ENCODE peak calls at places on chromosome 4, in nine cellular contexts. Q is KBM-7; A is K562; G is COR-L47; P is effector CD4-positive, alpha-beta T cell; S is NCI-H1417; M is M059J; F is upper lobe of left lung; V is NCI-H510A treated with DMSO at 0.1 percent for 48 hours. J is an unnamed sample.

GRCh38 chr4:37981425-37981824 is 21.2 kb downstream of the PTTG2 start:
- DNase-seq in P (no peak), M (peak; percentile 37), S (no peak), V (no peak), F (no peak), G (no peak), Q (no peak), A (no peak), J (no peak)

GRCh38 chr4:73103799-73104503 is 34.4 kb upstream of the COX18 start:
- DNase-seq in Q (peak; percentile 8), S (no peak), F (no peak), M (peak; percentile 4), G (no peak), P (no peak), A (peak; percentile 78), V (no peak), J (no peak)

GRCh38 chr4:40546506-40546905 is 83.2 kb downstream of the RBM47 start:
- DNase-seq in P (no peak), Q (no peak), F (no peak), V (no peak), A (no peak), G (no peak), M (no peak), S (no peak), J (peak; percentile 45)

GRCh38 chr4:158538176-158538575 is 16.5 kb downstream of the RXFP1 start:
- DNase-seq in M (peak; percentile 85), F (no peak), P (no peak), A (no peak), Q (peak; percentile 36), V (no peak), S (no peak), G (no peak), J (no peak)

GRCh38 chr4:6380746-6381411 is 91.5 kb downstream of the PPP2R2C start:
- DNase-seq in P (no peak), S (no peak), Q (no peak), M (no peak), F (peak; percentile 56), A (no peak), V (no peak), G (no peak), J (no peak)

GRCh38 chr4:151195801-151196200 is 81.2 kb upstream of the PRSS48 start:
- DNase-seq in G (no peak), F (no peak), M (peak; percentile 15), V (no peak), Q (no peak), S (no peak), A (no peak), P (no peak), J (no peak)

GRCh38 chr4:60588556-60588955 is 611.6 kb upstream of the ADGRL3 start:
- DNase-seq in Q (no peak), M (no peak), A (no peak), G (no peak), P (no peak), F (no peak), S (no peak), V (no peak), J (no peak)

GRCh38 chr4:55444822-55445221 is 49.1 kb downstream of the TMEM165 start:
- DNase-seq in Q (peak; percentile 12), S (peak; percentile 2), V (no peak), F (no peak), P (no peak), G (peak; percentile 13), A (peak; percentile 22), M (peak; percentile 46), J (no peak)

GRCh38 chr4:143882892-143883291 is 22.5 kb downstream of the GYPE start:
- DNase-seq in M (no peak), Q (peak; percentile 4), A (no peak), G (no peak), S (no peak), P (no peak), V (no peak), F (no peak), J (no peak)

GRCh38 chr4:153534792-153535629 is 68.9 kb downstream of the TMEM131L start:
- DNase-seq in V (no peak), Q (no peak), P (no peak), S (no peak), F (no peak), M (no peak), G (no peak), A (no peak), J (no peak)

GRCh38 chr4:5712931-5713330 is 1.9 kb downstream of the EVC start:
- DNase-seq in P (no peak), A (no peak), M (no peak), S (no peak), Q (no peak), G (no peak), V (no peak), F (no peak), J (no peak)

GRCh38 chr4:18155062-18156041 is 133.8 kb upstream of the LCORL start:
- DNase-seq in P (no peak), Q (no peak), F (no peak), G (peak; percentile 27), V (no peak), A (no peak), M (no peak), S (no peak), J (no peak)

GRCh38 chr4:163382178-163382869 is 38.6 kb downstream of the NPY5R start:
- DNase-seq in A (no peak), M (no peak), V (no peak), Q (no peak), F (no peak), S (no peak), G (no peak), P (no peak), J (no peak)

GRCh38 chr4:140300271-140300970 is 73.0 kb upstream of the SCOC start:
- DNase-seq in A (no peak), S (peak; percentile 50), G (no peak), M (peak; percentile 89), Q (no peak), V (no peak), F (no peak), P (no peak), J (peak; percentile 54)

GRCh38 chr4:102598102-102598758 is 97.1 kb downstream of the NFKB1 start:
- DNase-seq in Q (no peak), P (no peak), F (no peak), V (no peak), M (no peak), G (no peak), A (no peak), S (peak; percentile 74), J (no peak)

GRCh38 chr4:122603156-122603574 is 17.7 kb downstream of the IL21 start:
- DNase-seq in G (no peak), Q (no peak), A (peak; percentile 75), V (no peak), M (no peak), F (no peak), S (no peak), P (no peak), J (no peak)

GRCh38 chr4:87974856-87975462 is 555 bp upstream of the SPP1 start:
- DNase-seq in M (peak; percentile 55), Q (no peak), P (no peak), S (no peak), V (peak; percentile 45), F (no peak), G (peak; percentile 42), A (no peak), J (peak; percentile 34)

GRCh38 chr4:129344058-129344457 is 248.1 kb downstream of the C4orf33 start:
- DNase-seq in Q (peak; percentile 56), F (no peak), S (peak; percentile 40), G (peak; percentile 20), M (peak; percentile 41), P (no peak), A (peak; percentile 43), V (peak; percentile 47), J (peak; percentile 31)

GRCh38 chr4:121932212-121932974 is 19.5 kb downstream of the TRPC3 start:
- DNase-seq in G (no peak), S (no peak), A (no peak), M (no peak), P (no peak), V (no peak), F (peak; percentile 68), Q (no peak), J (no peak)

GRCh38 chr4:189185810-189186432 is 754.8 kb upstream of the FRG1 start:
- DNase-seq in M (no peak), P (no peak), Q (no peak), G (no peak), S (no peak), A (no peak), F (no peak), V (no peak), J (no peak)

GRCh38 chr4:154189346-154189745 is 302.3 kb downstream of the DCHS2 start:
- DNase-seq in F (no peak), Q (no peak), M (peak; percentile 76), G (no peak), P (no peak), A (no peak), S (no peak), V (no peak), J (no peak)

GRCh38 chr4:3122081-3122563 is 47.6 kb downstream of the HTT start:
- DNase-seq in Q (peak; percentile 58), P (no peak), A (no peak), G (no peak), S (no peak), F (no peak), V (no peak), M (no peak), J (no peak)

GRCh38 chr4:30901781-30902479 is 181.8 kb downstream of the PCDH7 start:
- DNase-seq in V (no peak), Q (no peak), A (no peak), G (no peak), M (no peak), P (no peak), F (no peak), S (no peak), J (no peak)

GRCh38 chr4:136495076-136495475 is 1037.2 kb downstream of the PCDH18 start:
- DNase-seq in G (no peak), P (no peak), A (no peak), F (no peak), S (no peak), Q (no peak), V (no peak), M (no peak), J (no peak)

J was measured in NCI-H2029 treated with DMSO at 0.1 percent for 48 hours.